ENCODE peak calls at places on chromosomes 12 and 14, in ten cellular contexts. One of them, this sample, is unnamed.

GRCh38 chr14:33580221-33580749 is 370.6 kb downstream of the EGLN3 start:
- ATAC-seq in T-helper 17 cell: no peak
- ATAC-seq in heart right ventricle: no peak
- ATAC-seq in left lung: no peak
- ATAC-seq in Right ventricle myocardium superior: no peak
- ATAC-seq in natural killer cell: no peak
- ATAC-seq in pancreas: peak
- ATAC-seq in left lobe of liver: no peak
- ATAC-seq in central memory CD8-positive, alpha-beta T cell: no peak
- ATAC-seq in stimulated activated effector memory CD8-positive, alpha-beta T cell treated with anti-CD3 and anti-CD28 coated beads, Interleukin-12 subunit alpha, Interleukin-12 subunit beta, amount 100 ng/mL, for 72 hours: no peak
- ATAC-seq in this sample: no peak

GRCh38 chr14:72781476-72782181 is 112.3 kb downstream of the DPF3 start:
- ATAC-seq in T-helper 17 cell: no peak
- ATAC-seq in heart right ventricle: no peak
- ATAC-seq in left lung: no peak
- ATAC-seq in Right ventricle myocardium superior: no peak
- ATAC-seq in natural killer cell: no peak
- ATAC-seq in pancreas: peak
- ATAC-seq in left lobe of liver: no peak
- ATAC-seq in central memory CD8-positive, alpha-beta T cell: no peak
- ATAC-seq in stimulated activated effector memory CD8-positive, alpha-beta T cell treated with anti-CD3 and anti-CD28 coated beads, Interleukin-12 subunit alpha, Interleukin-12 subunit beta, amount 100 ng/mL, for 72 hours: no peak
- ATAC-seq in this sample: no peak

GRCh38 chr12:47818382-47818700 is 1.4 kb downstream of the HDAC7 start:
- ATAC-seq in T-helper 17 cell: peak
- ATAC-seq in heart right ventricle: no peak
- ATAC-seq in left lung: no peak
- ATAC-seq in Right ventricle myocardium superior: no peak
- ATAC-seq in natural killer cell: peak
- ATAC-seq in pancreas: no peak
- ATAC-seq in left lobe of liver: no peak
- ATAC-seq in central memory CD8-positive, alpha-beta T cell: no peak
- ATAC-seq in stimulated activated effector memory CD8-positive, alpha-beta T cell treated with anti-CD3 and anti-CD28 coated beads, Interleukin-12 subunit alpha, Interleukin-12 subunit beta, amount 100 ng/mL, for 72 hours: peak
- ATAC-seq in this sample: no peak

GRCh38 chr12:104339663-104340062 is 36.1 kb downstream of the EID3 start:
- ATAC-seq in T-helper 17 cell: no peak
- ATAC-seq in heart right ventricle: no peak
- ATAC-seq in left lung: no peak
- ATAC-seq in Right ventricle myocardium superior: no peak
- ATAC-seq in natural killer cell: no peak
- ATAC-seq in pancreas: no peak
- ATAC-seq in left lobe of liver: no peak
- ATAC-seq in central memory CD8-positive, alpha-beta T cell: no peak
- ATAC-seq in stimulated activated effector memory CD8-positive, alpha-beta T cell treated with anti-CD3 and anti-CD28 coated beads, Interleukin-12 subunit alpha, Interleukin-12 subunit beta, amount 100 ng/mL, for 72 hours: no peak
- ATAC-seq in this sample: no peak

GRCh38 chr12:4116251-4117111 is 157.1 kb upstream of the CCND2 start:
- ATAC-seq in T-helper 17 cell: no peak
- ATAC-seq in heart right ventricle: peak
- ATAC-seq in left lung: no peak
- ATAC-seq in Right ventricle myocardium superior: peak
- ATAC-seq in natural killer cell: no peak
- ATAC-seq in pancreas: no peak
- ATAC-seq in left lobe of liver: no peak
- ATAC-seq in central memory CD8-positive, alpha-beta T cell: no peak
- ATAC-seq in stimulated activated effector memory CD8-positive, alpha-beta T cell treated with anti-CD3 and anti-CD28 coated beads, Interleukin-12 subunit alpha, Interleukin-12 subunit beta, amount 100 ng/mL, for 72 hours: no peak
- ATAC-seq in this sample: peak

GRCh38 chr12:1310684-1311083 is 283.7 kb downstream of the FBXL14 start:
- ATAC-seq in T-helper 17 cell: no peak
- ATAC-seq in heart right ventricle: no peak
- ATAC-seq in left lung: no peak
- ATAC-seq in Right ventricle myocardium superior: peak
- ATAC-seq in natural killer cell: no peak
- ATAC-seq in pancreas: peak
- ATAC-seq in left lobe of liver: no peak
- ATAC-seq in central memory CD8-positive, alpha-beta T cell: no peak
- ATAC-seq in stimulated activated effector memory CD8-positive, alpha-beta T cell treated with anti-CD3 and anti-CD28 coated beads, Interleukin-12 subunit alpha, Interleukin-12 subunit beta, amount 100 ng/mL, for 72 hours: no peak
- ATAC-seq in this sample: no peak

GRCh38 chr12:26241095-26241494 is 45.7 kb downstream of the SSPN start:
- ATAC-seq in T-helper 17 cell: no peak
- ATAC-seq in heart right ventricle: no peak
- ATAC-seq in left lung: no peak
- ATAC-seq in Right ventricle myocardium superior: no peak
- ATAC-seq in natural killer cell: no peak
- ATAC-seq in pancreas: no peak
- ATAC-seq in left lobe of liver: no peak
- ATAC-seq in central memory CD8-positive, alpha-beta T cell: no peak
- ATAC-seq in stimulated activated effector memory CD8-positive, alpha-beta T cell treated with anti-CD3 and anti-CD28 coated beads, Interleukin-12 subunit alpha, Interleukin-12 subunit beta, amount 100 ng/mL, for 72 hours: no peak
- ATAC-seq in this sample: no peak

GRCh38 chr12:108833355-108833733 is 24.0 kb downstream of the SSH1 start:
- ATAC-seq in T-helper 17 cell: no peak
- ATAC-seq in heart right ventricle: peak
- ATAC-seq in left lung: peak
- ATAC-seq in Right ventricle myocardium superior: peak
- ATAC-seq in natural killer cell: no peak
- ATAC-seq in pancreas: peak
- ATAC-seq in left lobe of liver: peak
- ATAC-seq in central memory CD8-positive, alpha-beta T cell: no peak
- ATAC-seq in stimulated activated effector memory CD8-positive, alpha-beta T cell treated with anti-CD3 and anti-CD28 coated beads, Interleukin-12 subunit alpha, Interleukin-12 subunit beta, amount 100 ng/mL, for 72 hours: no peak
- ATAC-seq in this sample: peak

GRCh38 chr12:59940676-59941342 is 345.0 kb downstream of the SLC16A7 start:
- ATAC-seq in T-helper 17 cell: no peak
- ATAC-seq in heart right ventricle: no peak
- ATAC-seq in left lung: no peak
- ATAC-seq in Right ventricle myocardium superior: no peak
- ATAC-seq in natural killer cell: no peak
- ATAC-seq in pancreas: peak
- ATAC-seq in left lobe of liver: no peak
- ATAC-seq in central memory CD8-positive, alpha-beta T cell: no peak
- ATAC-seq in stimulated activated effector memory CD8-positive, alpha-beta T cell treated with anti-CD3 and anti-CD28 coated beads, Interleukin-12 subunit alpha, Interleukin-12 subunit beta, amount 100 ng/mL, for 72 hours: no peak
- ATAC-seq in this sample: no peak

GRCh38 chr12:26239127-26239500 is 43.7 kb downstream of the SSPN start:
- ATAC-seq in T-helper 17 cell: no peak
- ATAC-seq in heart right ventricle: peak
- ATAC-seq in left lung: peak
- ATAC-seq in Right ventricle myocardium superior: peak
- ATAC-seq in natural killer cell: no peak
- ATAC-seq in pancreas: peak
- ATAC-seq in left lobe of liver: no peak
- ATAC-seq in central memory CD8-positive, alpha-beta T cell: no peak
- ATAC-seq in stimulated activated effector memory CD8-positive, alpha-beta T cell treated with anti-CD3 and anti-CD28 coated beads, Interleukin-12 subunit alpha, Interleukin-12 subunit beta, amount 100 ng/mL, for 72 hours: no peak
- ATAC-seq in this sample: peak

GRCh38 chr14:56280843-56281242 is 162.6 kb downstream of the PELI2 start:
- ATAC-seq in T-helper 17 cell: no peak
- ATAC-seq in heart right ventricle: no peak
- ATAC-seq in left lung: no peak
- ATAC-seq in Right ventricle myocardium superior: no peak
- ATAC-seq in natural killer cell: no peak
- ATAC-seq in pancreas: no peak
- ATAC-seq in left lobe of liver: no peak
- ATAC-seq in central memory CD8-positive, alpha-beta T cell: no peak
- ATAC-seq in stimulated activated effector memory CD8-positive, alpha-beta T cell treated with anti-CD3 and anti-CD28 coated beads, Interleukin-12 subunit alpha, Interleukin-12 subunit beta, amount 100 ng/mL, for 72 hours: no peak
- ATAC-seq in this sample: no peak